ENCODE peak calls at places on chromosomes 3 and 15, in four cellular contexts. F, W, V and H are unnamed samples.
A peak's percentile ranks its signal among the peaks of the same experiment; 100 is the strongest.

GRCh38 chr15:85750319-85750806 is 44.4 kb downstream of the KLHL25 start:
- DNase-seq in V (no peak), F (no peak), W (peak; percentile 89), H (no peak)

GRCh38 chr3:78979083-78979482 is 788.7 kb downstream of the ROBO1 start:
- DNase-seq in F (no peak), V (no peak), W (no peak), H (no peak)

GRCh38 chr3:12401208-12401607 is 83.1 kb upstream of the TSEN2 start:
- DNase-seq in W (no peak), F (no peak), V (no peak), H (no peak)

GRCh38 chr3:156577731-156578130 is 22.8 kb upstream of the SSR3 start:
- DNase-seq in V (no peak), W (no peak), F (peak; percentile 82), H (no peak)

GRCh38 chr3:9397911-9398714 is 698 bp downstream of the SETD5 start:
- DNase-seq in V (peak; percentile 47), W (peak; percentile 60), F (peak; percentile 51), H (peak; percentile 33)

GRCh38 chr3:186208328-186208989 is 99.6 kb upstream of the ETV5 start:
- DNase-seq in V (no peak), W (no peak), F (no peak), H (no peak)

GRCh38 chr3:178062126-178062525 is 474.1 kb upstream of the KCNMB2 start:
- DNase-seq in F (no peak), W (no peak), V (no peak), H (no peak)

GRCh38 chr3:193899001-193899400 is 236.9 kb upstream of the HES1 start:
- DNase-seq in F (no peak), V (no peak), W (no peak), H (no peak)

GRCh38 chr3:133874761-133875438 is 20.8 kb downstream of the RAB6B start:
- DNase-seq in V (no peak), F (no peak), W (no peak), H (no peak)